ENCODE peak calls at places on chromosome 10, in ten cellular contexts. S is brain microvascular endothelial cell, M is psoas muscle, K is mammary epithelial cell, H is AG09309, D is adrenal gland, N is spleen, A is BJ, T is body of pancreas, O is HL-60. F is an unnamed sample.

GRCh38 chr10:130799532-130799931 is 512.0 kb downstream of the TCERG1L start:
- DNase-seq in T (no peak), N (no peak), D (no peak), A (no peak), K (no peak), M (no peak), O (no peak), H (no peak), S (no peak), F (no peak)

GRCh38 chr10:15324611-15325010 is 46.5 kb downstream of the FAM171A1 start:
- DNase-seq in N (no peak), M (no peak), T (no peak), K (no peak), D (no peak), A (no peak), S (no peak), H (no peak), O (no peak), F (no peak)

GRCh38 chr10:103915794-103916193 is 2.2 kb downstream of the STN1 start:
- DNase-seq in K (no peak), D (no peak), M (no peak), S (no peak), O (no peak), T (peak; percentile 24), N (peak; percentile 82), H (no peak), A (no peak), F (no peak)

GRCh38 chr10:50577681-50578350 is 45.9 kb downstream of the SGMS1 start:
- DNase-seq in O (peak; percentile 3), M (no peak), D (no peak), S (peak; percentile 86), T (peak; percentile 57), A (no peak), N (no peak), K (no peak), H (no peak), F (no peak)

GRCh38 chr10:71424496-71425194 is 27.9 kb downstream of the CDH23 start:
- DNase-seq in D (no peak), T (no peak), H (no peak), O (no peak), S (no peak), A (no peak), M (no peak), N (no peak), K (no peak), F (no peak)

GRCh38 chr10:5243521-5243987 is 46.9 kb downstream of the AKR1C4 start:
- DNase-seq in A (no peak), H (no peak), T (no peak), S (no peak), M (no peak), D (no peak), K (no peak), N (no peak), O (no peak), F (no peak)

GRCh38 chr10:58030208-58030607 is 237.5 kb downstream of the IPMK start:
- DNase-seq in O (no peak), S (no peak), D (no peak), A (no peak), K (no peak), N (no peak), T (no peak), M (no peak), H (no peak), F (no peak)

GRCh38 chr10:55629792-55630490 is 731.1 kb downstream of the ZWINT start:
- DNase-seq in K (no peak), T (peak; percentile 40), H (no peak), A (no peak), S (peak; percentile 24), O (no peak), M (no peak), D (peak; percentile 74), N (peak; percentile 70), F (no peak)

GRCh38 chr10:30510184-30510931 is 76.4 kb downstream of the MAP3K8 start:
- DNase-seq in A (no peak), T (peak; percentile 17), O (no peak), K (peak; percentile 80), H (peak; percentile 33), S (peak; percentile 84), M (peak; percentile 78), N (no peak), D (peak; percentile 67), F (peak; percentile 25)

GRCh38 chr10:60410970-60411369 is 21.3 kb upstream of the ANK3 start:
- DNase-seq in A (no peak), N (no peak), M (no peak), O (no peak), D (no peak), H (no peak), S (no peak), K (no peak), T (no peak), F (no peak)

GRCh38 chr10:60413306-60414012 is 23.8 kb upstream of the ANK3 start:
- DNase-seq in H (no peak), O (no peak), K (peak; percentile 58), T (no peak), A (no peak), N (no peak), S (no peak), M (no peak), D (no peak), F (no peak)

GRCh38 chr10:60406182-60406581 is 16.5 kb upstream of the ANK3 start:
- DNase-seq in S (no peak), T (no peak), A (no peak), H (no peak), M (no peak), O (no peak), K (no peak), N (no peak), D (no peak), F (no peak)

GRCh38 chr10:60405172-60405571 is 15.5 kb upstream of the ANK3 start:
- DNase-seq in D (no peak), N (no peak), H (no peak), T (no peak), O (no peak), M (no peak), K (no peak), S (no peak), A (no peak), F (no peak)

DNA sequence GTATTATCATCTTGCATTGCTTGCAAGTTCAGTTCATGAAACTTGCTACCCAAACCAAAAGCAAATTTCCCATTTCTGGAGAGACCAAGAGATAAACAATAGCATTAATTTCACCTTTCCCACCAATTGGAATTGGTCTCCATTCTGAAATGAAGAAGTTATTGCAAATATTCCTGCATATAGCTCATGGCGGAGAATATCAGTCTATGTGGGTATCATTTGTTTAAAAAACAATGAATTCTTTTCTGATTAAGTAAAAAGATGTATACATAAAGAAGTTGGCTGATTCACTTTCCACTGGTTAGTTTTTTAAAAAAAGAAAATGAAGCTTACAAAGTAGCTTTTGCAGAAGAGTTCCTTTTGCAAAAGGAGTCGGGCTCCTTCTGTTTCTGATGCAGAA is 19.5 kb upstream of the ANK3 start:
- DNase-seq in M (no peak), D (no peak), K (no peak), T (no peak), N (no peak), A (no peak), S (no peak), O (no peak), H (no peak), F (no peak)
- H3K4me3 ChIP-seq in M (no peak overlapping the region), D (no peak overlapping the region), K (no peak overlapping the region), T (no peak overlapping the region), N (no peak overlapping the region), A (no peak overlapping the region), S (no peak overlapping the region), O (no peak overlapping the region), H (no peak overlapping the region), F (no peak overlapping the region)

DNA sequence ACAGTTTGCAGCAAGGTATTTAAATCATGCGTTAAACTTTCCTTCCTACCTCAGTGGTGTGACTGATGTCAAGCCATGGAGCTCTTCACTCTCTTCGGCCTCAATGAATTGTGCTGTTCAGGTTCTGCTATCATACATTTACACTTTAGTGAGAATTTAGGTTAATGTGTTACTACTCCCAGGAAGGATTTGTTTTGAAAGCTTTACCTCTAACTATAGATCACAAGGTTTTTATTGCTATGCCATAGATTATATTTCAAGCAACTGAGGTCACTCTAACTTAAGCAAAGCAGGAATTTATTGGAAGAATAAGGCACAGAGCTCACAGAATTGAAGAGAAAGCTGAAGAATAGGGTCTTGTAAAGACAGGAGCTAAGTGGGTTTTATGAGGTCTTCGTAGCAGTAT is 11.0 kb upstream of the ADD3 start:
- DNase-seq in T (no peak), N (no peak), A (no peak), D (no peak), K (no peak), H (no peak), O (no peak), S (no peak), M (no peak), F (no peak)
- H3K4me3 ChIP-seq in T (no peak overlapping the region), N (no peak overlapping the region), A (no peak overlapping the region), D (no peak overlapping the region), K (no peak overlapping the region), H (no peak overlapping the region), O (no peak overlapping the region), S (no peak overlapping the region), M (no peak overlapping the region), F (no peak overlapping the region)

DNA sequence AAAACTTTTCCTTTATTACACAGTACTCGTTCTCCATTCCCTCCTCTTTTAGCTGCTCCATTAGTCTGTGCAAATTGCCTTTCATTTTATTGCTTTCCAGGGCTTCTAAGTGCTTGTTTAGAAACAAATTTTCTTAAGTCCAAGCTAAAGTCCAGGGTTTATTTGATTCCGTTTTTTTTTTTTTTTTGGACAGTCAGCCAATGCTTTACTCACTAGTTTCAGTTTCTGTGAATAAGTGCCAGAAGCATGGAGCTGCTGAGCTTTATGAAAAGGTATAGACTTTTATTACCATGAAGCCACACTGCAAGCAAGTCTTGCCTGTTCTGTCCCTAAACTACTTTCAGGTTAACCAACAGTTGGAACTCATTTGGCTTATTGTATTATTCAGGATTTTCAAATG is 455.0 kb downstream of the GFRA1 start:
- DNase-seq in H (no peak), T (no peak), N (no peak), D (no peak), K (no peak), M (no peak), O (no peak), A (no peak), S (no peak), F (no peak)
- H3K4me3 ChIP-seq in H (no peak overlapping the region), T (no peak overlapping the region), N (no peak overlapping the region), D (no peak overlapping the region), K (no peak overlapping the region), M (no peak overlapping the region), O (no peak overlapping the region), A (peak overlapping the region; percentile 1), S (no peak overlapping the region), F (no peak overlapping the region)

DNA sequence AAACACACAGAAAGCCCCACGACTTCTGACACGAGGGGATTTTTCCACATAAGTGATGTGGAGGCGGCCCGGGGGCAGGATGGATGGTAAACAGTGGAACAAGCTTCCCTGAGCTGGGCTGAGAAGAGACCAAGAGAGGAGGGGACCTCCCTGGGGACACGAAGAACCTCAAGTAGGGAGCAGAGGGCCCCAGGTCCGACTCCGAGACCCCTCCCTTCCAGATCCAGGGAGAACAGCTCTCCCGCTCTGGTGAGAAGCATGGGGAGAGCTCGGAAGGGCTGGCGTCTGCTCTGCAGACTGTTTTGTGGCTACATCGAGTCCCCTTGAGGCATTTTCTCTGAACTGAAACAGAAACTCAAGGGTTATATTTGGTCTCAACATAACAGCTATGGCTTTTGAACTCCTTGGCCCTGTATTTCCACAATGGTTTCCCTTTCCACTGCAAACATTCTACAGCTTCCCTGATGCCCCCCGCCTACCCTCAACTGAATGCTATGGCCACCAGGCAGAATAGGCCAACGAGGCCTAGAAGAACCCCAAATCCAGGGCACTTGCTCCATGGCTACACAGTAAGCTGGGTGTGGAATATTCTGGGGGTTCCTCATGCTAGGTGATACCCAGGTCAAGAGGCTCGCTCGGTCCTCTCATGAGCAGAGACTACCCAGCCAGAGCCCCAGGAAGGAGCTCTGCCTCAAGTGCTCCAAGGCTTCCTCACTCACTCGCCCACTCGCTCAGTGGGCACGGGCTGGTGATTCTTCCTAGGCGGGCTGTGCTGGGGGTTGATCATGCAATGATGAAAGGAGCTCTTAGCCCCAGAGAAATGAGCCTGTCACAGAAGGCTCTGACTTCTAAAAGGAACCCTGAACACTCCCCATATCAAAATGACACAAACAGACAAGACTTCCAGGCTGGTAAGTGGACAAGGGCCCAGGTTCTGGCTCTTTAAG is 47.5 kb downstream of the FAM53B start:
- DNase-seq in H (no peak), M (peak; percentile 33), A (no peak), N (peak; percentile 73), T (no peak), K (no peak), S (no peak), D (no peak), O (no peak), F (no peak)
- H3K4me3 ChIP-seq in H (no peak overlapping the region), M (no peak overlapping the region), A (no peak overlapping the region), N (no peak overlapping the region), T (no peak overlapping the region), K (no peak overlapping the region), S (no peak overlapping the region), D (no peak overlapping the region), O (no peak overlapping the region), F (no peak overlapping the region)

F was measured in skeletal muscle cell.